ENCODE peak calls at places on chromosomes 4 and X, in seven cellular contexts. One of them, this sample, is unnamed. For H3K4me1, the result is how much of the 10 kb centered on the place peaks cover.

GRCh38 chr4:2825740-2826139 is 17.9 kb upstream of the ADD1 start:
- DNase-seq in IMR-90: no peak
- DNase-seq in mesenchymal stem cell: no peak
- DNase-seq in neuronal stem cell: no peak
- DNase-seq in trophoblast cell: no peak
- DNase-seq in H1: no peak
- DNase-seq in H9: no peak
- DNase-seq in this sample: no peak

GRCh38 chrX:38149016-38149415 is 71.7 kb downstream of the SRPX start:
- DNase-seq in IMR-90: no peak
- DNase-seq in mesenchymal stem cell: no peak
- DNase-seq in neuronal stem cell: no peak
- DNase-seq in trophoblast cell: no peak
- DNase-seq in H1: no peak
- DNase-seq in H9: no peak
- DNase-seq in this sample: no peak

GRCh38 chr4:4794421-4794820 is 65.0 kb upstream of the MSX1 start:
- DNase-seq in IMR-90: no peak
- DNase-seq in mesenchymal stem cell: no peak
- DNase-seq in neuronal stem cell: no peak
- DNase-seq in trophoblast cell: no peak
- DNase-seq in H1: no peak
- DNase-seq in H9: no peak
- DNase-seq in this sample: no peak

GRCh38 chrX:77502951-77503525 is 55.8 kb downstream of the FGF16 start:
- DNase-seq in IMR-90: no peak
- DNase-seq in mesenchymal stem cell: no peak
- DNase-seq in neuronal stem cell: no peak
- DNase-seq in trophoblast cell: no peak
- DNase-seq in H1: no peak
- DNase-seq in H9: no peak
- DNase-seq in this sample: no peak

GRCh38 chr4:133565379-133565778 is 416.3 kb downstream of the PCDH10 start:
- DNase-seq in IMR-90: peak
- DNase-seq in mesenchymal stem cell: peak
- DNase-seq in neuronal stem cell: no peak
- DNase-seq in trophoblast cell: no peak
- DNase-seq in H1: no peak
- DNase-seq in H9: no peak
- DNase-seq in this sample: no peak

GRCh38 chr4:140109626-140110213 is 44.3 kb downstream of the MAML3 start:
- DNase-seq in IMR-90: no peak
- DNase-seq in mesenchymal stem cell: no peak
- DNase-seq in neuronal stem cell: peak
- DNase-seq in trophoblast cell: no peak
- DNase-seq in H1: no peak
- DNase-seq in H9: no peak
- DNase-seq in this sample: peak

GRCh38 chrX:136212557-136213111 is 38.6 kb downstream of the MAP7D3 start:
- DNase-seq in IMR-90: no peak
- DNase-seq in mesenchymal stem cell: no peak
- DNase-seq in neuronal stem cell: no peak
- DNase-seq in trophoblast cell: no peak
- DNase-seq in H1: no peak
- DNase-seq in H9: no peak
- DNase-seq in this sample: no peak

GRCh38 chrX:12463873-12464272 is 325.6 kb downstream of the FRMPD4 start:
- DNase-seq in IMR-90: no peak
- DNase-seq in mesenchymal stem cell: no peak
- DNase-seq in neuronal stem cell: no peak
- DNase-seq in trophoblast cell: no peak
- DNase-seq in H1: no peak
- DNase-seq in H9: no peak
- DNase-seq in this sample: no peak

GRCh38 chrX:130176942-130177341 is 5.2 kb downstream of the RAB33A start:
- DNase-seq in IMR-90: no peak
- DNase-seq in mesenchymal stem cell: no peak
- DNase-seq in neuronal stem cell: no peak
- DNase-seq in trophoblast cell: no peak
- DNase-seq in H1: no peak
- DNase-seq in H9: no peak
- DNase-seq in this sample: no peak

GRCh38 chr4:102429553-102429952 is 71.6 kb upstream of the NFKB1 start:
- DNase-seq in IMR-90: peak
- DNase-seq in mesenchymal stem cell: peak
- DNase-seq in neuronal stem cell: no peak
- DNase-seq in trophoblast cell: peak
- DNase-seq in H1: no peak
- DNase-seq in H9: no peak
- DNase-seq in this sample: peak

GRCh38 chrX:39755152-39756032 is 342.4 kb downstream of the BCOR start:
- DNase-seq in IMR-90: peak
- DNase-seq in mesenchymal stem cell: peak
- DNase-seq in neuronal stem cell: peak
- DNase-seq in trophoblast cell: peak
- DNase-seq in H1: no peak
- DNase-seq in H9: peak
- DNase-seq in this sample: peak

GRCh38 chr4:183201331-183201730 is 102.3 kb downstream of the WWC2 start:
- DNase-seq in IMR-90: peak
- DNase-seq in mesenchymal stem cell: peak
- DNase-seq in neuronal stem cell: no peak
- DNase-seq in trophoblast cell: peak
- DNase-seq in H1: no peak
- DNase-seq in H9: no peak
- DNase-seq in this sample: no peak

GRCh38 chrX:37405954-37406353 is 56.8 kb downstream of the PRRG1 start:
- DNase-seq in IMR-90: peak
- DNase-seq in mesenchymal stem cell: peak
- DNase-seq in neuronal stem cell: no peak
- DNase-seq in trophoblast cell: no peak
- DNase-seq in H1: no peak
- DNase-seq in H9: no peak
- DNase-seq in this sample: no peak

GRCh38 chrX:108292053-108292452 is 146.2 kb downstream of the COL4A6 start:
- DNase-seq in IMR-90: no peak
- DNase-seq in mesenchymal stem cell: no peak
- DNase-seq in neuronal stem cell: no peak
- DNase-seq in trophoblast cell: no peak
- DNase-seq in H1: no peak
- DNase-seq in H9: no peak
- DNase-seq in this sample: no peak

GRCh38 chrX:16946971-16947562 is 609 bp downstream of the REPS2 start:
- DNase-seq in IMR-90: no peak
- DNase-seq in mesenchymal stem cell: no peak
- DNase-seq in neuronal stem cell: no peak
- DNase-seq in trophoblast cell: peak
- DNase-seq in H1: no peak
- DNase-seq in H9: no peak
- DNase-seq in this sample: no peak

GRCh38 chrX:16950423-16950822 is 4.0 kb downstream of the REPS2 start:
- DNase-seq in IMR-90: no peak
- DNase-seq in mesenchymal stem cell: no peak
- DNase-seq in neuronal stem cell: no peak
- DNase-seq in trophoblast cell: no peak
- DNase-seq in H1: no peak
- DNase-seq in H9: no peak
- DNase-seq in this sample: no peak

DNA sequence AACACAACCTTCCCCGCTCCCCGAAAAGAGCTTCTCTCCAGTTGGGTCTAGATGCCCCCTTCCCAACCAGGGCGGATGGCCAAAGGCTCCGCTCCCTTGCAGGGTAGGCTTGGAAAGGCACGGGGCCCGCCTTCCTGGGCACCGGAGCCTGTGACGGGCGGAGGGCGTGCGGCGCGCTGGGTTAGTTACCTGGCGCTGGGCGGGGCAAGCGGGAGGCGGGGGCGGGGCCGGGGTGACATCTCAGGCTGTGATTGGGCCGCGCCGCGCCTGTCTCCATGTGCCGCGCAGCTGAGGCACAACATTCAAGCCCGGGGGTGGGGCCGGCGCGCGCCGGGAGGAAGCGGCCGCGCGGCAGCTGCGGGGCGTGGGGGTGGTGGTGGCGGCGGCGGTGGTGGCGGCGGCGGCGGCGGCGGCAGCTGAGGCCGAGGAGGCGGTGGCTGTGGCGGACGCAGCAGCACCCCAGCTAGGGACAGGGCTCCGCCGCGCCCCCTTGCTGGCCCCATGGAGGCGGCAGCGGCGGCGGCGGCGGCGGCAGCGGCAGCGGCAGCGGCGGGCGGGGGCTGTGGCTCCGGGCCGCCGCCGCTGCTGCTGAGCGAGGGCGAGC is at the start of gene REPS2:
- DNase-seq in IMR-90: peak
- DNase-seq in mesenchymal stem cell: peak
- DNase-seq in neuronal stem cell: peak
- DNase-seq in trophoblast cell: peak
- DNase-seq in H1: peak
- DNase-seq in H9: peak
- DNase-seq in this sample: peak
- H3K9ac ChIP-seq in IMR-90: no peak
- H3K9ac ChIP-seq in mesenchymal stem cell: peak
- H3K9ac ChIP-seq in neuronal stem cell: peak
- H3K9ac ChIP-seq in trophoblast cell: no peak
- H3K9ac ChIP-seq in H1: no peak
- H3K9ac ChIP-seq in H9: peak
- H3K9ac ChIP-seq in this sample: peak

GRCh38 chr4:38014421-38014852 is 54.2 kb downstream of the PTTG2 start:
- DNase-seq in IMR-90: no peak
- DNase-seq in mesenchymal stem cell: no peak
- DNase-seq in neuronal stem cell: no peak
- DNase-seq in trophoblast cell: no peak
- DNase-seq in H1: no peak
- DNase-seq in H9: no peak
- DNase-seq in this sample: no peak

GRCh38 chr4:38015886-38016515 is 55.8 kb downstream of the PTTG2 start:
- DNase-seq in IMR-90: no peak
- DNase-seq in mesenchymal stem cell: no peak
- DNase-seq in neuronal stem cell: no peak
- DNase-seq in trophoblast cell: peak
- DNase-seq in H1: no peak
- DNase-seq in H9: no peak
- DNase-seq in this sample: peak

GRCh38 chr4:38016698-38017097 is 56.5 kb downstream of the PTTG2 start:
- DNase-seq in IMR-90: no peak
- DNase-seq in mesenchymal stem cell: no peak
- DNase-seq in neuronal stem cell: no peak
- DNase-seq in trophoblast cell: no peak
- DNase-seq in H1: no peak
- DNase-seq in H9: no peak
- DNase-seq in this sample: no peak

GRCh38 chr4:38011484-38012162 is 51.4 kb downstream of the PTTG2 start:
- DNase-seq in IMR-90: no peak
- DNase-seq in mesenchymal stem cell: no peak
- DNase-seq in neuronal stem cell: no peak
- DNase-seq in trophoblast cell: no peak
- DNase-seq in H1: no peak
- DNase-seq in H9: no peak
- DNase-seq in this sample: no peak

DNA sequence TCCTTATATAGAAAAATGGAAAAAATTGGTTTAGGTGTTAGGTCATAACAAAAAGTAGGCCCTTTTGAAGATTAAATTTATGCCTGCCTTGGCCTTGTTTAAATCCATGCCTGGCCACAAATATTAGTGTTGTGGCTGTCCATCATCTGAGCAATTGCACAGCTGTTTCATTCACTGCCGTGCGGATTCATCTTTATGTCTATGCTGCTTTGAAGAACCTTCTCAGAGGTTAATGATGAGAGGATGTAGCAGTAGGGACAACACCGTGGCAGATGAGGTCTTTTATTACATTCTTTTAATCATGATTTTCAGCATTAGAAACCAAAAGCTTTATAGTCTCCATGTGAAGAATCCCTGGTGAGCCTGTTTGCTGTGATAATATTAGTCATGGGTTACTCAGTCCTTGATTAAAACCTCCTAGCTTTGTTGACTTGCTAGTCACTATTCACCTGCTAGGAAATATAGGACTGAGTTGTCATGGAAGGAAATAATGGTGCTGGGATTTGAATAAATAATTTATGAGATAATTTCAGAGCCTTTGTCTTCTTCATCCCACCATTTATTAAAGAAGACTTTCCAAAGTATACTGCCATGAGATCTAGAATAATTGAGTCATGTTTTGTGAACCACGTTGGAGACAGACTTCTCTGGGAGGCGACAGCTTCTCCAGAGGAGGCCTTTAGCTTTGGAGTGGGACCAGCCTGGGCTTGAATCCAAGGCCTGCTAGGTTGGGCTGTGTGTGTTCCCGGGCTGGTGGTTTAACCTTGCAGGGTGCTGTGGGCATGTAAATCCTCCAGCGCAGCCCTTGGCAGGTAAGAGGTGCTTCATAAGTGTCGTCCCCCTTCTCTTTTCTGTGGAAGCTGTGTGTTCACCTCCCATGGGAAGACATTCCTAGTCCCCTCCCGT is 53.5 kb downstream of the PTTG2 start:
- DNase-seq in IMR-90: peak
- DNase-seq in mesenchymal stem cell: no peak
- DNase-seq in neuronal stem cell: no peak
- DNase-seq in trophoblast cell: no peak
- DNase-seq in H1: no peak
- DNase-seq in H9: no peak
- DNase-seq in this sample: no peak
- H3K4me1 ChIP-seq in IMR-90: under half
- H3K4me1 ChIP-seq in mesenchymal stem cell: under half
- H3K4me1 ChIP-seq in neuronal stem cell: under half
- H3K4me1 ChIP-seq in trophoblast cell: under half
- H3K4me1 ChIP-seq in H1: under half
- H3K4me1 ChIP-seq in H9: under half
- H3K4me1 ChIP-seq in this sample: under half

GRCh38 chr4:39497909-39498723 is 29.1 kb downstream of the UGDH start:
- DNase-seq in IMR-90: no peak
- DNase-seq in mesenchymal stem cell: no peak
- DNase-seq in neuronal stem cell: no peak
- DNase-seq in trophoblast cell: peak
- DNase-seq in H1: peak
- DNase-seq in H9: no peak
- DNase-seq in this sample: no peak
- H4K8ac ChIP-seq in IMR-90: no peak
- H4K8ac ChIP-seq in mesenchymal stem cell: no peak
- H4K8ac ChIP-seq in neuronal stem cell: no peak
- H4K8ac ChIP-seq in trophoblast cell: no peak
- H4K8ac ChIP-seq in H1: no peak
- H4K8ac ChIP-seq in H9: no peak
- H4K8ac ChIP-seq in this sample: no peak

DNA sequence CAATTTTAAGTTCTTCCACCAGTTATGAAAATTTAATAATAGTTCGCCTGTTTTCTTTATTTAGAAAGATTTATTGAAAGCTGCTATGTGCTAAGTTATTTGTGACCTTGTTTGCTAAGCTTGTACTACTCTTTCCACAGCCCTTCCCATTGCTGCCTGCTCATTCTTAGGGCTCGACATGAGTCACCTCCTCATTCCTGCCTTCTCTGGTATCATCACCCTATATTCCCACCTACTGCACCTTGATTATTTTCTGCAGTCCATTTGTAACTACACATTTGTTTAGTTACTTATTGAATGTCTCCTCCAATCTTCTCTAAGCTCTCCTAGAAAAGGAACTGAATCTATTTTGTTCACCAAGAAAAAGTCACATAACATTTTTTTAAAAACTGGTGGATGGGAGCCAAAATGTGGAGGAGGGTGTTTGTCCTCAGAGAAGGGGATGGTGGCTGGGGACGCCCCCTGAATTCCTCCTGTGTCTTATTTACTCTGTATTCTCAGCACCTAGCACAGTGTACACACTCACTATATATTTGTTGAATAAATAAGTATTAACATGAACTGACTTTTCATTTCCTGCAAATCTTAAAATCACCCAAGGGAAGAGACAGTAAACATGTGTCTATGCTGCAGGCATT is 3.7 kb upstream of the RAB9A start:
- DNase-seq in IMR-90: peak
- DNase-seq in mesenchymal stem cell: no peak
- DNase-seq in neuronal stem cell: no peak
- DNase-seq in trophoblast cell: no peak
- DNase-seq in H1: no peak
- DNase-seq in H9: no peak
- DNase-seq in this sample: no peak
- H3K9ac ChIP-seq in IMR-90: no peak
- H3K9ac ChIP-seq in mesenchymal stem cell: no peak
- H3K9ac ChIP-seq in neuronal stem cell: no peak
- H3K9ac ChIP-seq in trophoblast cell: no peak
- H3K9ac ChIP-seq in H1: no peak
- H3K9ac ChIP-seq in H9: no peak
- H3K9ac ChIP-seq in this sample: no peak